ENCODE peak calls at places on chromosomes 4 and X, in six cellular contexts. One of them, this sample, is unnamed.
A peak's percentile ranks its signal among the peaks of the same experiment; 100 is the strongest.

GRCh38 chr4:98555798-98556445 is 102.5 kb downstream of the TSPAN5 start:
- DNase-seq in lung microvascular endothelial cell: peak; percentile 84
- DNase-seq in HFFc6: no peak
- DNase-seq in amniotic stem cell: no peak
- DNase-seq in stimulated activated CD8-positive, alpha-beta memory T cell treated with anti-CD3 and anti-CD28 coated beads, Interleukin-4, amount 100 ng/mL, for 1 hour: no peak
- DNase-seq in stimulated activated CD4-positive, alpha-beta T cell treated with anti-CD3 and anti-CD28 coated beads, Interleukin-15, amount 100 ng/mL, for 24 hours: no peak
- DNase-seq in this sample: no peak

GRCh38 chr4:41832961-41833360 is 84.4 kb upstream of the PHOX2B start:
- DNase-seq in lung microvascular endothelial cell: peak; percentile 49
- DNase-seq in HFFc6: no peak
- DNase-seq in amniotic stem cell: no peak
- DNase-seq in stimulated activated CD8-positive, alpha-beta memory T cell treated with anti-CD3 and anti-CD28 coated beads, Interleukin-4, amount 100 ng/mL, for 1 hour: no peak
- DNase-seq in stimulated activated CD4-positive, alpha-beta T cell treated with anti-CD3 and anti-CD28 coated beads, Interleukin-15, amount 100 ng/mL, for 24 hours: no peak
- DNase-seq in this sample: no peak

GRCh38 chrX:63961964-63962363 is 176.9 kb upstream of the ARHGEF9 start:
- DNase-seq in lung microvascular endothelial cell: no peak
- DNase-seq in HFFc6: no peak
- DNase-seq in amniotic stem cell: no peak
- DNase-seq in stimulated activated CD8-positive, alpha-beta memory T cell treated with anti-CD3 and anti-CD28 coated beads, Interleukin-4, amount 100 ng/mL, for 1 hour: no peak
- DNase-seq in stimulated activated CD4-positive, alpha-beta T cell treated with anti-CD3 and anti-CD28 coated beads, Interleukin-15, amount 100 ng/mL, for 24 hours: no peak
- DNase-seq in this sample: no peak

GRCh38 chr4:83011779-83012630 is 1.4 kb upstream of the LIN54 start:
- DNase-seq in lung microvascular endothelial cell: peak; percentile 52
- DNase-seq in HFFc6: peak; percentile 8
- DNase-seq in amniotic stem cell: no peak
- DNase-seq in stimulated activated CD8-positive, alpha-beta memory T cell treated with anti-CD3 and anti-CD28 coated beads, Interleukin-4, amount 100 ng/mL, for 1 hour: no peak
- DNase-seq in stimulated activated CD4-positive, alpha-beta T cell treated with anti-CD3 and anti-CD28 coated beads, Interleukin-15, amount 100 ng/mL, for 24 hours: peak; percentile 56
- DNase-seq in this sample: peak; percentile 71

GRCh38 chrX:117771384-117771783 is 345.2 kb downstream of the KLHL13 start:
- DNase-seq in lung microvascular endothelial cell: no peak
- DNase-seq in HFFc6: no peak
- DNase-seq in amniotic stem cell: no peak
- DNase-seq in stimulated activated CD8-positive, alpha-beta memory T cell treated with anti-CD3 and anti-CD28 coated beads, Interleukin-4, amount 100 ng/mL, for 1 hour: no peak
- DNase-seq in stimulated activated CD4-positive, alpha-beta T cell treated with anti-CD3 and anti-CD28 coated beads, Interleukin-15, amount 100 ng/mL, for 24 hours: no peak
- DNase-seq in this sample: no peak

GRCh38 chr4:119025916-119026661 is 109.5 kb upstream of the MYOZ2 start:
- DNase-seq in lung microvascular endothelial cell: no peak
- DNase-seq in HFFc6: peak; percentile 84
- DNase-seq in amniotic stem cell: peak; percentile 61
- DNase-seq in stimulated activated CD8-positive, alpha-beta memory T cell treated with anti-CD3 and anti-CD28 coated beads, Interleukin-4, amount 100 ng/mL, for 1 hour: no peak
- DNase-seq in stimulated activated CD4-positive, alpha-beta T cell treated with anti-CD3 and anti-CD28 coated beads, Interleukin-15, amount 100 ng/mL, for 24 hours: no peak
- DNase-seq in this sample: peak; percentile 89

GRCh38 chrX:7263961-7264360 is 116.0 kb upstream of the PUDP start:
- DNase-seq in lung microvascular endothelial cell: no peak
- DNase-seq in HFFc6: peak; percentile 12
- DNase-seq in amniotic stem cell: no peak
- DNase-seq in stimulated activated CD8-positive, alpha-beta memory T cell treated with anti-CD3 and anti-CD28 coated beads, Interleukin-4, amount 100 ng/mL, for 1 hour: no peak
- DNase-seq in stimulated activated CD4-positive, alpha-beta T cell treated with anti-CD3 and anti-CD28 coated beads, Interleukin-15, amount 100 ng/mL, for 24 hours: no peak
- DNase-seq in this sample: no peak

GRCh38 chrX:34880656-34881055 is 61.9 kb upstream of the FAM47B start:
- DNase-seq in lung microvascular endothelial cell: no peak
- DNase-seq in HFFc6: peak; percentile 63
- DNase-seq in amniotic stem cell: no peak
- DNase-seq in stimulated activated CD8-positive, alpha-beta memory T cell treated with anti-CD3 and anti-CD28 coated beads, Interleukin-4, amount 100 ng/mL, for 1 hour: no peak
- DNase-seq in stimulated activated CD4-positive, alpha-beta T cell treated with anti-CD3 and anti-CD28 coated beads, Interleukin-15, amount 100 ng/mL, for 24 hours: no peak
- DNase-seq in this sample: no peak